ENCODE peak calls at places on chromosomes 16 and 17, in seven cellular contexts. O is Peyer's patch, V is stomach, N is A549, Q is heart left ventricle, C is body of pancreas, J is breast epithelium. G is an unnamed sample.

GRCh38 chr16:17396762-17397498 is 73.8 kb downstream of the XYLT1 start:
- DNase-seq in O (peak; percentile 76), V (peak; percentile 71), N (no peak), Q (no peak), C (peak; percentile 81), J (no peak), G (no peak)

GRCh38 chr16:77557385-77557784 is 122.6 kb upstream of the ADAMTS18 start:
- DNase-seq in O (no peak), V (no peak), N (no peak), Q (no peak), C (no peak), J (no peak), G (no peak)

GRCh38 chr17:4314179-4314578 is 50.4 kb upstream of the ANKFY1 start:
- DNase-seq in O (no peak), V (no peak), N (no peak), Q (no peak), C (no peak), J (no peak), G (no peak)

GRCh38 chr17:57785032-57785431 is 39.9 kb upstream of the CCDC182 start:
- DNase-seq in O (no peak), V (no peak), N (no peak), Q (peak; percentile 63), C (no peak), J (no peak), G (no peak)

GRCh38 chr17:6853764-6854442 is 22.4 kb upstream of the TEKT1 start:
- DNase-seq in O (no peak), V (no peak), N (peak; percentile 46), Q (no peak), C (peak; percentile 23), J (no peak), G (no peak)

GRCh38 chr17:75557075-75557851 is 30.3 kb upstream of the MYO15B start:
- DNase-seq in O (peak; percentile 77), V (peak; percentile 95), N (peak; percentile 97), Q (no peak), C (peak; percentile 99), J (peak; percentile 68), G (peak; percentile 73)

GRCh38 chr16:88743693-88744519 is 37.6 kb downstream of the CTU2 start:
- DNase-seq in O (peak; percentile 92), V (peak; percentile 89), N (peak; percentile 83), Q (peak; percentile 81), C (peak; percentile 86), J (peak; percentile 87), G (peak; percentile 78)

GRCh38 chr16:75261590-75262078 is 10.2 kb upstream of the BCAR1 start:
- DNase-seq in O (no peak), V (no peak), N (no peak), Q (no peak), C (no peak), J (no peak), G (peak; percentile 11)

GRCh38 chr16:52586159-52586558 is 39.2 kb upstream of the TOX3 start:
- DNase-seq in O (no peak), V (no peak), N (no peak), Q (no peak), C (no peak), J (no peak), G (no peak)

GRCh38 chr17:21313320-21313719 is 28.8 kb downstream of the MAP2K3 start:
- DNase-seq in O (no peak), V (no peak), N (no peak), Q (no peak), C (no peak), J (no peak), G (peak; percentile 7)

GRCh38 chr17:80884811-80885210 is 106.8 kb upstream of the CHMP6 start:
- DNase-seq in O (no peak), V (no peak), N (no peak), Q (no peak), C (no peak), J (no peak), G (no peak)

GRCh38 chr17:39753514-39754160 is 15.9 kb downstream of the GRB7 start:
- DNase-seq in O (peak; percentile 89), V (peak; percentile 67), N (no peak), Q (peak; percentile 67), C (peak; percentile 65), J (no peak), G (no peak)

GRCh38 chr16:23900480-23901177 is 64.8 kb downstream of the PRKCB start:
- DNase-seq in O (no peak), V (no peak), N (no peak), Q (no peak), C (no peak), J (no peak), G (no peak)

GRCh38 chr17:19386276-19386863 is 620 bp downstream of the MFAP4 start:
- DNase-seq in O (peak; percentile 78), V (peak; percentile 51), N (peak; percentile 79), Q (peak; percentile 81), C (peak; percentile 39), J (no peak), G (peak; percentile 82)

GRCh38 chr17:44467108-44467507 is 36.1 kb downstream of the GPATCH8 start:
- DNase-seq in O (no peak), V (no peak), N (no peak), Q (no peak), C (no peak), J (no peak), G (no peak)

GRCh38 chr16:88595921-88596320 is 25.7 kb downstream of the ZC3H18 start:
- DNase-seq in O (no peak), V (no peak), N (no peak), Q (no peak), C (no peak), J (no peak), G (no peak)

GRCh38 chr17:61384384-61385090 is 15.1 kb upstream of the TBX2 start:
- DNase-seq in O (no peak), V (no peak), N (no peak), Q (no peak), C (no peak), J (no peak), G (no peak)

DNA sequence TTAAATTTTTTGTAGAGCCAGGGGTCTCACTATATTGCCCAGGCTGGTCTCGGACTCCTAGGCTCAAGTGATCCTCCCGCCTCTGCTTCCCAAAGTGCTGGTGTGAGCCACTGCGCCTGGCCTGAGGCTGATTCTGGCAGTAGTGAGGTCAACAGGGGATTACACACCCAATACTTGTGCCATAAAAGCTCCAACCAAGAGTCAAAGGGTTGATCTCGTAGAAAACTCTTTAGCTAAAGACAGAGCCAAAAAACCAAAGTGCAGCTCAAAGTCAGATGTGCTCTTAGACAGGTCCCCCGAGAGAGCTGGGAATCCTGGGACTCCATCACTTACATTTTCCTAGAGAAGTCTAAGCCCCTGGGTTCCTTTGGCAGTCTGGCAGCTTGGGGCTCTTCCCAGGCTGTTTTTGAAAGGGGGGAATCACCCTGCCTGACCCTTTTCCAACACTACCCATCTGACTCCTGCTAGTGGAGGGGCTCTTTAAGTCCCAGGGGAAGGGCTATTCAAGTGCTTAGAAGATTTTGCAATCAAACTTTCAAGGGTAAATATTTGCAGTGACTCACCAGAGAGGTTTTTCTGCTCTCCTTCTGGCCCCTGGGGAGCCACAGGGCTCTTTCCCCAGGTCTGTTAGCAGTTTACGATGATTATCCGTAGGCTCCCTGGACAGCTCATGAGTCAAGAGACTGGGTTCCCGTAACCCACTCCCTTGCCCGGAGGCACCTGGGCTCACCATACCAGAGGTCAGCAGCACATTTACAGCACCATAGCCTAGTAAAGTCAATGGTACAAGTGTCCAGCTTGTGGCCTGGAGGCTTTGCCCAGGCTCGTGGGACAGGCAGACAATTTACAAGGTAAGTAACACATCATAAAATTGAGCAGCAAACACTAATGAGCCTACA is 408.7 kb downstream of the SLC39A11 start:
- DNase-seq in O (peak; percentile 54), V (peak; percentile 38), N (peak; percentile 100), Q (no peak), C (peak; percentile 18), J (peak; percentile 70), G (no peak)
- TF ChIP-seq POLR2A in O (no peak), V (no peak), N (no peak), Q (no peak), C (no peak), J (no peak), G (no peak)

GRCh38 chr16:79600636-79601091 is at the start of gene MAF:
- DNase-seq in O (peak; percentile 97), V (peak; percentile 95), N (peak; percentile 70), Q (peak; percentile 92), C (peak; percentile 88), J (peak; percentile 82), G (peak; percentile 89)
- TF ChIP-seq CTCF in O (no peak), V (no peak), N (no peak), Q (no peak), C (no peak), J (no peak), G (no peak)

DNA sequence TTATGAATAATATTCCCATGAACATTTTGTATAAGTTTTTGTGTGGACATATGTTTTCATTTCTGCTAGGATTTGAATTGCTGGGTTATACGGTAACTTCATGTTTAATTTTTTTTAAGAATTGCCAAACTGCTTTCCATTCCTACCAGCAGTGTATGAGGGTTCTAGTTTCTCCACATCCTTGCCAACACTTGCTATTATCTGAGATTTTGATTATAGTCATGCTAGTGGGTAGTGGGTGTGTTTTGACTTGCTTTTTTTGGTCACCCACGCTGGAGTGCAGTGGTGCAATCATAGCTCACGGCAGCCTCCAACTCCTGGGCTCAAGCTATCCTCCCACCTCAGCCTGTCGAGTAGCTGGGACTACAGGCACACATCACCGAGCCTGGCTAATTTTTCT is 3.0 kb upstream of the EEF2K start:
- DNase-seq in O (no peak), V (no peak), N (no peak), Q (no peak), C (no peak), J (no peak), G (no peak)
- H3K4me3 ChIP-seq in O (no peak overlapping the region), V (no peak overlapping the region), N (no peak overlapping the region), Q (no peak overlapping the region), C (no peak overlapping the region), J (no peak overlapping the region), G (no peak overlapping the region)

DNA sequence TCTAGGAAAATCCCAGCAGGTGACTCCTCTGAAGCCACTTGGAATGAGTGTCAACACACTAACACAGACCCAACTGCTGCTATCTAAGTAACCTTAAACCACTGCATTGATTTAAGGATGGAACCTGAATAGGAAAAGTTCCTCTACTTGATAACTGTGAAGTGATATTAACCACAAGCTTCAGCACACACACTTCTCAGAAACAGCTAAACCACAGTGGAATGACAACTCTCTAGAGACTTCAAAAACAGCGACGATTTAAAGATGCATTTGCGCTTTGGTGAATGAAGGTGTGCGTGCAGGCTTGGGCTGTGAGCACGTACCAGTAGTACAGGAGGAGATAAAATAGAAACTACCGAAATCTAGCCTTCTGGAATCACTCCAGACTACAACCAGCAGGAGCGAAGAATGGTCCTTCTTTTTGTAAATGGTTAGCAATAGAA is 137.6 kb upstream of the CORO6 start:
- DNase-seq in O (peak; percentile 82), V (no peak), N (peak; percentile 14), Q (no peak), C (no peak), J (no peak), G (no peak)
- TF ChIP-seq POLR2A in O (peak; percentile 24), V (no peak), N (no peak), Q (no peak), C (no peak), J (no peak), G (no peak)

GRCh38 chr16:67447508-67448076 is 16.7 kb downstream of the HSD11B2 start:
- DNase-seq in O (peak; percentile 86), V (peak; percentile 63), N (peak; percentile 77), Q (peak; percentile 62), C (peak; percentile 76), J (no peak), G (peak; percentile 65)
- TF ChIP-seq CTCF in O (peak; percentile 76), V (peak; percentile 13), N (peak; percentile 58), Q (peak; percentile 32), C (peak; percentile 44), J (no peak), G (peak; percentile 19)

DNA sequence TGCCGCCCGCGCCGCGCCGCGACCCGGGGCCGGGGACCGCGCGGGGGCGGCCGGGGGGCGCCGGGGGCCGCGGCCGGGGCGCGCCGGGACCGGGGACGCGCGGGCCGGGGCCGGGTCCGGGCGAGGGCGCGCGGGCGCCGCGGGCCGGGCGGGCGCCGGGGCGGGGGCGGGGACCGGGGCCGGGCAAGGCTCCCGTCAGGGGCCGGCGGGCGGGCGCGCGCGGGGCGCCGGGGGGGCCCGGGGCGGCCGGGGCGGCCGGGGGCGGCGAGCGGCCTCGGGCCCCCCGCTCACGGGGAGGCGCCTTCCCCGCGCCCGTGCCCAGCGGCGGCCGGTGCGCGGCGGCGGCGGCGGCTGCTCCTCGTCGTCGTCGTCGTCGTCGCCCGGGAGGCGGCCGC is 586 bp downstream of the ZCCHC14 start:
- DNase-seq in O (no peak), V (no peak), N (no peak), Q (no peak), C (no peak), J (no peak), G (no peak)
- H3K4me3 ChIP-seq in O (peak overlapping the region; percentile 37), V (peak overlapping the region; percentile 65), N (peak overlapping the region; percentile 86), Q (peak overlapping the region; percentile 43), C (no peak overlapping the region), J (peak overlapping the region; percentile 42), G (peak overlapping the region; percentile 32)